ENCODE peak calls at places on chromosomes 2 and 18, in six cellular contexts. N is K562, M is HepG2, J is endothelial cell of umbilical vein, S is GM12878, U is A549. W is an unnamed sample.

GRCh38 chr2:80546766-80547165 is 242.2 kb upstream of the LRRTM1 start:
- DNase-seq in N (no peak), M (no peak), J (no peak), S (no peak), U (no peak), W (no peak)

GRCh38 chr2:216730871-216731270 is 35.5 kb upstream of the IGFBP5 start:
- DNase-seq in N (no peak), M (no peak), J (no peak), S (no peak), U (no peak), W (no peak)

GRCh38 chr2:235963853-235964577 is 204.2 kb downstream of the GBX2 start:
- DNase-seq in N (no peak), M (no peak), J (no peak), S (no peak), U (no peak), W (peak; percentile 99)

GRCh38 chr18:44696892-44697291 is 16.2 kb downstream of the SETBP1 start:
- DNase-seq in N (peak; percentile 31), M (no peak), J (no peak), S (no peak), U (no peak), W (no peak)

GRCh38 chr2:1769703-1770422 is 25.5 kb upstream of the PXDN start:
- DNase-seq in N (peak; percentile 84), M (peak; percentile 65), J (peak; percentile 51), S (no peak), U (peak; percentile 74), W (peak; percentile 65)

GRCh38 chr2:217356795-217357194 is 496.9 kb upstream of the TNP1 start:
- DNase-seq in N (no peak), M (no peak), J (no peak), S (no peak), U (no peak), W (no peak)

GRCh38 chr2:21658907-21659306 is 535.1 kb downstream of the TDRD15 start:
- DNase-seq in N (no peak), M (no peak), J (no peak), S (no peak), U (no peak), W (no peak)

GRCh38 chr2:148926291-148926961 is 51.4 kb downstream of the KIF5C start:
- DNase-seq in N (peak; percentile 56), M (peak; percentile 48), J (peak; percentile 58), S (peak; percentile 9), U (peak; percentile 31), W (peak; percentile 77)

GRCh38 chr2:190409616-190410015 is 1.5 kb downstream of the MFSD6 start:
- DNase-seq in N (no peak), M (no peak), J (no peak), S (no peak), U (no peak), W (no peak)

GRCh38 chr2:25829377-25829704 is 48.9 kb downstream of the ASXL2 start:
- DNase-seq in N (no peak), M (peak; percentile 28), J (no peak), S (no peak), U (no peak), W (no peak)

GRCh38 chr2:238433941-238434845 is 7.5 kb downstream of the ASB1 start:
- DNase-seq in N (no peak), M (no peak), J (no peak), S (no peak), U (no peak), W (no peak)

GRCh38 chr18:33495278-33495677 is 54.8 kb upstream of the CCDC178 start:
- DNase-seq in N (peak; percentile 27), M (peak; percentile 24), J (peak; percentile 10), S (peak; percentile 2), U (peak; percentile 16), W (peak; percentile 20)

GRCh38 chr2:241852116-241852980 is 6.3 kb downstream of the PDCD1 start:
- DNase-seq in N (no peak), M (no peak), J (no peak), S (no peak), U (no peak), W (peak; percentile 0)

GRCh38 chr2:26846334-26846863 is 1.5 kb upstream of the DPYSL5 start:
- DNase-seq in N (peak; percentile 64), M (peak; percentile 61), J (peak; percentile 58), S (no peak), U (peak; percentile 90), W (peak; percentile 83)
- H3K4me3 ChIP-seq in N (no peak overlapping the region), M (no peak overlapping the region), J (no peak overlapping the region), S (no peak overlapping the region), U (no peak overlapping the region), W (no peak overlapping the region)

GRCh38 chr2:27281855-27282559 is at the start of gene TRIM54:
- DNase-seq in N (no peak), M (no peak), J (no peak), S (no peak), U (no peak), W (no peak)
- TF ChIP-seq POLR2A in N (no peak), M (no peak), J (no peak), S (no peak), U (no peak), W (no peak)

GRCh38 chr2:102190425-102191107 is 3.7 kb downstream of the IL1RL2 start:
- DNase-seq in N (no peak), M (peak; percentile 87), J (no peak), S (no peak), U (peak; percentile 27), W (no peak)
- TF ChIP-seq MYC in N (no peak), M (peak; percentile 32), J (no peak), S (no peak), U (no peak), W (no peak)

GRCh38 chr2:64730551-64731305 is 77.0 kb upstream of the SERTAD2 start:
- DNase-seq in N (no peak), M (peak; percentile 94), J (peak; percentile 92), S (peak; percentile 69), U (no peak), W (peak; percentile 42)
- H3K4me3 ChIP-seq in N (no peak overlapping the region), M (peak overlapping the region; percentile 46), J (peak overlapping the region; percentile 29), S (peak overlapping the region; percentile 58), U (no peak overlapping the region), W (peak overlapping the region; percentile 12)

DNA sequence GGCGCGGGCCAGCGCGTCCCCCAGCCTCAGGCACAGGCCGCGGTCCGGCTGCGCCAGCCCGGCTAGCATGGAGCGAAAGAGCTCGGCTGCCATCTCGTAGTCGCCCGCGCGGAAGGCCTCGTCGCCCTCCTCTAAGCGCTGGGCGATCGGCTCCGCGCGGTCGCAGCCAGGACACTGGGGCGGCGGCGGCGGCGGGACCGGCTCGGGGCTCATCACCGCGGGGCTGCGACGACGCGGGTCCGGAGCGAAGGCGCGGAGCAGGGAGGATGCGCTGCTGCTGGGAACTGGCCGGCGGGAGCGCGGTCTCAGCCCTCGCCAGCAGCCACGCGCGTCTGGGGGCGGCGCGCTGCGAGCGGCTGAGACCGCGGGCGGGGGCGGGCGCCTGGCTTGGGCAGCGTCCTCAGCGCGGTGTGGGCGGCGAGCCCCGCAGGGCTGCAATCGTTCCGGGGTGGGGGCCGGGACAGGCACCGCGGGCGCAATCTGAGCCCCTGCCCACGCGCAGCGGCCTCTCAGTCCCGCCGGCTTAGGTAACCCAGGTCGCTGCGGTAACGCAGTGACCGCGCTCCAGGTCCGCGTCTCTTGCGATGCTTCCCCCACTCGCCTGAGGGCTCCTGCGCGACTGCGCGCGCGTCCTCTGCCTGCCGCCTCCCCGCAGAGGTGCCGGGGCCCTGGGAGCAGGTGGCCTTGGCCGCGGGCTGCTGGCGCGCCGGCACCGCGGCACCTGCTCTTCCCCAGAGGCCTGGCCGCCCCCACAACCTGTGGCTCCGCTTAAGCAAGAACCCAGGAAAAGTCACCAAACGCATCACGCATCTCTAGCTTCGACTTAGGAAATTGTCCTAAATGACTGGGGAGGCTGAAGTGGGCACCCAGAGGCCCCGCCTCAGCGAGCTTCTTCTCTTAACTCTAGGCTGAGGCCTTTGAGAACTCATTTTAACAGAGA is at the start of gene LONRF2:
- DNase-seq in N (peak; percentile 75), M (no peak), J (no peak), S (no peak), U (peak; percentile 60), W (no peak)
- TF ChIP-seq POLR2A in N (no peak), M (no peak), J (no peak), S (no peak), U (peak; percentile 30), W (no peak)

GRCh38 chr2:12585784-12586183 is 131.0 kb upstream of the TRIB2 start:
- DNase-seq in N (no peak), M (no peak), J (no peak), S (no peak), U (no peak), W (no peak)

GRCh38 chr2:12589802-12590320 is 126.9 kb upstream of the TRIB2 start:
- DNase-seq in N (no peak), M (no peak), J (no peak), S (no peak), U (no peak), W (no peak)

GRCh38 chr2:12584337-12584736 is 132.4 kb upstream of the TRIB2 start:
- DNase-seq in N (no peak), M (no peak), J (no peak), S (no peak), U (no peak), W (no peak)

GRCh38 chr2:12587228-12587627 is 129.5 kb upstream of the TRIB2 start:
- DNase-seq in N (no peak), M (no peak), J (no peak), S (no peak), U (no peak), W (no peak)

GRCh38 chr2:12587729-12588522 is 128.8 kb upstream of the TRIB2 start:
- DNase-seq in N (no peak), M (no peak), J (peak; percentile 22), S (peak; percentile 49), U (peak; percentile 19), W (peak; percentile 79)
- TF ChIP-seq MYC in N (no peak), M (no peak), J (no peak), S (no peak), U (no peak), W (no peak)

GRCh38 chr18:49563701-49564100 is 1.8 kb downstream of the LIPG start:
- DNase-seq in N (no peak), M (no peak), J (no peak), S (no peak), U (no peak), W (no peak)
- H3K4me3 ChIP-seq in N (no peak overlapping the region), M (peak overlapping the region; percentile 46), J (peak overlapping the region; percentile 34), S (no peak overlapping the region), U (no peak overlapping the region), W (no peak overlapping the region)

DNA sequence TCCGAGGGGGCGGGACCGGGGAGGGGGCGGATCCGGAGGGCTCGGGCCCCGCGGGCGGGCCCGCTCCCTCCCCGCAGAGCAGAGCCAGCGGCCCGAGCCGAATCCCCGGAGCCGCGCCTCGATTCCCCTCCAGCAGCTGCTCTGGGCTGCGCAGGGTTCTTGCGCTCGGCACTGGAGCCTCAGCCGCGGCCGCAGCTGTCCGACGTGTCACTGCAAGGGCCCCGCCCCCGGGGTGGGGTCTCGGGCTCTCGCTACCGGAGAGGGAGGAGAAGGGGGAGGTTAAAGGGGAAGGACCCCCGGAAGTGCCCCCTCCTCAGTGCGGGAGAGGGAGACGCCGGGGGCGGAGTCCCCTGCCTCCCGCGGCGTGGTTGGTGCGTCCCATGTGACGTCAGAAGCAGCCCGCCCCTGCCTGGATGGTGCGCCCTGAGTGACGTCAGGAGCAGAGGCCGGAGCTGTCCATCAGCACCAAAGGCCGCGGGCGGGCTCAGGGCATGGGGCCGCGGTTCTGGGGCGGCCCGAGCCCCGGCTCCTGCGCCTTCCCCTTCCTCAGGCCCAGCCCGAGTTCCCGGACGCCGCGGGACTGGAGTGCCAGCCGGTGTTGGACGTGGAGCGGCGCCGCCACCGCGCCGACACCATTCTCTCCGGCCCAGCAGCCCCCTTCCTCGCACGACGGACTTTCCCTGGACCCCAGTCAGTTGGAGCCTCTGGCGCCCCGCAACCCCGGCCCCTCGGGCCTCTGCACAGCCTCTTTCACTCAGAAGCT is at the start of the genes CHPF and TMEM198:
- DNase-seq in N (peak; percentile 92), M (peak; percentile 99), J (peak; percentile 86), S (peak; percentile 69), U (peak; percentile 96), W (peak; percentile 99)
- TF ChIP-seq POLR2A in N (peak; percentile 52), M (peak; percentile 71), J (no peak), S (peak; percentile 61), U (no peak), W (peak; percentile 65)

GRCh38 chr18:49476664-49477411 is 10.2 kb downstream of the C18orf32 start:
- DNase-seq in N (no peak), M (no peak), J (peak; percentile 89), S (no peak), U (peak; percentile 68), W (peak; percentile 81)
- TF ChIP-seq MYC in N (no peak), M (no peak), J (no peak), S (no peak), U (no peak), W (no peak)

W was measured in NB4.